ENCODE peak calls at places on chromosomes 12 and 14, in four cellular contexts. P, W, I and O are unnamed samples.
A peak's percentile ranks its signal among the peaks of the same experiment; 100 is the strongest.

GRCh38 chr14:61923348-61923747 is 161.1 kb downstream of the SNAPC1 start:
- DNase-seq in I (no peak), W (no peak), P (no peak), O (no peak)

GRCh38 chr12:26630546-26631027 is 202.4 kb downstream of the ITPR2 start:
- DNase-seq in W (no peak), P (no peak), I (no peak), O (no peak)

GRCh38 chr12:1093166-1093751 is 102.2 kb downstream of the ERC1 start:
- DNase-seq in I (peak; percentile 56), W (no peak), P (no peak), O (no peak)

GRCh38 chr14:25048170-25049126 is 1.5 kb downstream of the STXBP6 start:
- DNase-seq in P (no peak), I (no peak), W (no peak), O (no peak)

GRCh38 chr12:2998789-2999264 is 39.6 kb downstream of the TEAD4 start:
- DNase-seq in P (no peak), I (no peak), W (no peak), O (no peak)

GRCh38 chr12:27305673-27306504 is 26.7 kb upstream of the BMAL2 start:
- DNase-seq in W (no peak), I (peak; percentile 51), P (no peak), O (no peak)

GRCh38 chr12:104360988-104361707 is 57.6 kb downstream of the EID3 start:
- DNase-seq in I (no peak), P (no peak), W (no peak), O (no peak)

GRCh38 chr12:73815072-73815660 is 722.5 kb upstream of the ATXN7L3B start:
- DNase-seq in I (no peak), P (no peak), W (no peak), O (no peak)

GRCh38 chr14:73461478-73462077 is 3.2 kb upstream of the NUMB start:
- DNase-seq in P (no peak), W (no peak), I (no peak), O (no peak)

GRCh38 chr12:110107369-110108281 is 16.5 kb upstream of the IFT81 start:
- DNase-seq in I (no peak), P (no peak), W (no peak), O (no peak)

GRCh38 chr12:25759752-25760151 is 198.7 kb upstream of the RASSF8 start:
- DNase-seq in P (no peak), I (no peak), W (no peak), O (no peak)